ENCODE peak calls at places on chromosomes 2 and 18, in five cellular contexts. One of them, this sample, is unnamed. For H3K4me1, the result is how much of the 10 kb centered on the place peaks cover.

GRCh38 chr2:239275871-239276812 is 124.7 kb downstream of the HDAC4 start:
- DNase-seq in A549: no peak
- DNase-seq in HepG2: no peak
- DNase-seq in K562: peak
- DNase-seq in Panc1: no peak
- DNase-seq in this sample: no peak

GRCh38 chr2:231604101-231604684 is 11.5 kb downstream of the TEX44 start:
- DNase-seq in A549: peak
- DNase-seq in HepG2: peak
- DNase-seq in K562: no peak
- DNase-seq in Panc1: no peak
- DNase-seq in this sample: peak

GRCh38 chr2:98242006-98242405 is 104.2 kb upstream of the CNGA3 start:
- DNase-seq in A549: no peak
- DNase-seq in HepG2: no peak
- DNase-seq in K562: no peak
- DNase-seq in Panc1: no peak
- DNase-seq in this sample: no peak

GRCh38 chr2:9390151-9390850 is 33.0 kb downstream of the ITGB1BP1 start:
- DNase-seq in A549: no peak
- DNase-seq in HepG2: no peak
- DNase-seq in K562: no peak
- DNase-seq in Panc1: no peak
- DNase-seq in this sample: no peak

GRCh38 chr2:30631051-30631671 is 176.1 kb downstream of the CAPN13 start:
- DNase-seq in A549: no peak
- DNase-seq in HepG2: no peak
- DNase-seq in K562: no peak
- DNase-seq in Panc1: no peak
- DNase-seq in this sample: no peak

GRCh38 chr2:149991576-149991975 is 404.0 kb upstream of the MMADHC start:
- DNase-seq in A549: no peak
- DNase-seq in HepG2: peak
- DNase-seq in K562: no peak
- DNase-seq in Panc1: no peak
- DNase-seq in this sample: no peak

GRCh38 chr2:222399038-222399783 is 25.1 kb upstream of the SGPP2 start:
- DNase-seq in A549: no peak
- DNase-seq in HepG2: no peak
- DNase-seq in K562: no peak
- DNase-seq in Panc1: no peak
- DNase-seq in this sample: no peak

GRCh38 chr2:33409417-33409955 is 67.0 kb upstream of the RASGRP3 start:
- DNase-seq in A549: no peak
- DNase-seq in HepG2: no peak
- DNase-seq in K562: no peak
- DNase-seq in Panc1: no peak
- DNase-seq in this sample: no peak

GRCh38 chr2:200525882-200526651 is at the start of gene SGO2:
- DNase-seq in A549: peak
- DNase-seq in HepG2: peak
- DNase-seq in K562: peak
- DNase-seq in Panc1: peak
- DNase-seq in this sample: peak

GRCh38 chr2:117693166-117693565 is 121.3 kb upstream of the DDX18 start:
- DNase-seq in A549: no peak
- DNase-seq in HepG2: no peak
- DNase-seq in K562: no peak
- DNase-seq in Panc1: no peak
- DNase-seq in this sample: no peak

GRCh38 chr2:159515482-159515881 is 100.9 kb downstream of the BAZ2B start:
- DNase-seq in A549: no peak
- DNase-seq in HepG2: no peak
- DNase-seq in K562: no peak
- DNase-seq in Panc1: no peak
- DNase-seq in this sample: no peak

GRCh38 chr18:79918089-79919011 is 33.1 kb downstream of the SLC66A2 start:
- DNase-seq in A549: no peak
- DNase-seq in HepG2: no peak
- DNase-seq in K562: no peak
- DNase-seq in Panc1: no peak
- DNase-seq in this sample: no peak

GRCh38 chr18:76983613-76984051 is 149.0 kb downstream of the MBP start:
- DNase-seq in A549: no peak
- DNase-seq in HepG2: no peak
- DNase-seq in K562: no peak
- DNase-seq in Panc1: no peak
- DNase-seq in this sample: no peak

GRCh38 chr2:171367692-171368091 is 66.1 kb downstream of the METTL8 start:
- DNase-seq in A549: no peak
- DNase-seq in HepG2: no peak
- DNase-seq in K562: no peak
- DNase-seq in Panc1: no peak
- DNase-seq in this sample: no peak

GRCh38 chr2:168968342-168968741 is 62.8 kb downstream of the ABCB11 start:
- DNase-seq in A549: no peak
- DNase-seq in HepG2: no peak
- DNase-seq in K562: no peak
- DNase-seq in Panc1: no peak
- DNase-seq in this sample: no peak

GRCh38 chr2:112626604-112627059 is 19.1 kb upstream of the SLC20A1 start:
- DNase-seq in A549: peak
- DNase-seq in HepG2: peak
- DNase-seq in K562: peak
- DNase-seq in Panc1: peak
- DNase-seq in this sample: peak

GRCh38 chr2:43345391-43345813 is 119.0 kb upstream of the ZFP36L2 start:
- DNase-seq in A549: no peak
- DNase-seq in HepG2: no peak
- DNase-seq in K562: no peak
- DNase-seq in Panc1: no peak
- DNase-seq in this sample: peak
- H3K4me1 ChIP-seq in A549: under half
- H3K4me1 ChIP-seq in HepG2: under half
- H3K4me1 ChIP-seq in K562: under half
- H3K4me1 ChIP-seq in Panc1: under half
- H3K4me1 ChIP-seq in this sample: under half

DNA sequence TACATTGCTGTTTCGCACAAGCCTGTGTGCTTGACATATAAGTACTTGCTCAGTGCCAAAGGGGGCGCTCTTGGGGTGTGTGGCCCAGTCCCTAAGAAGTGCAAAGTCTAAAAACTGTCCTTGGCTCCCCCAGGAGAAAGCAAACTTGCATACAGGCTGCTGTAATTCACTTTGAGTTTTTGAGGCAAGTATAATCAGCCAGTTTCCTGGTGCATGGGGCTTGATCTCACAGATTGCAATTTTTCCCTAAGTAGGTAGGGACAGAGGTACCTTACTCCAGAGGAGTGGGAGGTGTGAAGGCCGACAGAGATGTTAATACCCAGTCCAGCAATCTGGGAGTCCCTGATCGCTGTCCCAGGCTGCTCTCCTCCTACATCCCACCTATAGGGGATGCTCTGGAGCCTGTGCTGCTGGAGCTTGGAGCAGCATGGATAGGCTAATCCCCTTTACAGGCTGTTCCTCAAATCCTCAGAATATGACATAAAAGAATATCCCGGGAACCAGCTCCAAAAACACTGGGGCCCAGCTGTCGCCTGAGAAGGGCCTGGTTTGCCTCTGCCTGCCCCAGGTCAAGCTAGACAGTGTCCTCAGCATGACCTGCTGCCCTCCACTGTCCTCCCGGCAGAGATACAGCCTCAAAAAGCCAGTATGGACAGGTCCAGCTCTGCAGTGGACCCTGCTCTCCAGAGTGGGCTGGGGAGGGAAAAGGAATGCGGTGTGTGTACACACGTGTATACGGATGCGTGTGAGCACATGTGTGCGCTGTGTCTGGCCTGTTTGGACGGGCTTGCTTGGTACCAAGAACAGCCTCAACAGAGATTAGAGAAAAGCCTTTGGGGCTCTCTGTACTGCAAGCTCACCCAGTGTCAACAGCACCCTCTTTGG is 136.6 kb upstream of the HAAO start:
- DNase-seq in A549: peak
- DNase-seq in HepG2: peak
- DNase-seq in K562: peak
- DNase-seq in Panc1: no peak
- DNase-seq in this sample: peak
- TF ChIP-seq CTCF in A549: peak
- TF ChIP-seq CTCF in HepG2: peak
- TF ChIP-seq CTCF in K562: peak
- TF ChIP-seq CTCF in Panc1: peak
- TF ChIP-seq CTCF in this sample: peak

GRCh38 chr18:47586418-47586817 is 335.0 kb upstream of the SKOR2 start:
- DNase-seq in A549: no peak
- DNase-seq in HepG2: no peak
- DNase-seq in K562: no peak
- DNase-seq in Panc1: no peak
- DNase-seq in this sample: no peak

GRCh38 chr18:47587587-47587986 is 336.1 kb upstream of the SKOR2 start:
- DNase-seq in A549: no peak
- DNase-seq in HepG2: no peak
- DNase-seq in K562: no peak
- DNase-seq in Panc1: no peak
- DNase-seq in this sample: no peak

GRCh38 chr18:47585136-47585535 is 333.7 kb upstream of the SKOR2 start:
- DNase-seq in A549: no peak
- DNase-seq in HepG2: no peak
- DNase-seq in K562: no peak
- DNase-seq in Panc1: no peak
- DNase-seq in this sample: no peak

GRCh38 chr18:47582055-47582454 is 330.6 kb upstream of the SKOR2 start:
- DNase-seq in A549: no peak
- DNase-seq in HepG2: no peak
- DNase-seq in K562: no peak
- DNase-seq in Panc1: no peak
- DNase-seq in this sample: no peak

DNA sequence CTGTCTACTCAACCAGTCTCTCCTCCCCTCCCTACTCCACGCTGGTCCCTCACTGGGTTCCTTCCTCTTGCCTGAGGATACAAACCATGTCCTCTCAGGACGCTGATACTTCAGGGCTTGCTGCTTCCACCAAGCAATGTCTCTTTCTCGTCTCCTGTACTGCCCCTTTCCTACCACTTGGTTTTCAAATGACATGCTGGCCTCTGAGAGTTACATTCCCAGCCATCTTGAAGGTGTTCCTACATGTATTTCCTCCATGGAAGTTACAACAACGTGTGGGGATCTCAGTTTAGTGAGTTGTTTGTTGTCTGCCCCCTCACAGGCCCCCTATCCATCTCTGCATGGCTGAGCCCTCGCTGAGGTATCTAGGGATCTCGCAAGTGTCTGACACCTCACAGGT is 334.5 kb upstream of the SKOR2 start:
- DNase-seq in A549: no peak
- DNase-seq in HepG2: no peak
- DNase-seq in K562: no peak
- DNase-seq in Panc1: no peak
- DNase-seq in this sample: peak
- TF ChIP-seq REST in A549: no peak
- TF ChIP-seq REST in HepG2: no peak
- TF ChIP-seq REST in K562: no peak
- TF ChIP-seq REST in Panc1: no peak
- TF ChIP-seq REST in this sample: no peak

DNA sequence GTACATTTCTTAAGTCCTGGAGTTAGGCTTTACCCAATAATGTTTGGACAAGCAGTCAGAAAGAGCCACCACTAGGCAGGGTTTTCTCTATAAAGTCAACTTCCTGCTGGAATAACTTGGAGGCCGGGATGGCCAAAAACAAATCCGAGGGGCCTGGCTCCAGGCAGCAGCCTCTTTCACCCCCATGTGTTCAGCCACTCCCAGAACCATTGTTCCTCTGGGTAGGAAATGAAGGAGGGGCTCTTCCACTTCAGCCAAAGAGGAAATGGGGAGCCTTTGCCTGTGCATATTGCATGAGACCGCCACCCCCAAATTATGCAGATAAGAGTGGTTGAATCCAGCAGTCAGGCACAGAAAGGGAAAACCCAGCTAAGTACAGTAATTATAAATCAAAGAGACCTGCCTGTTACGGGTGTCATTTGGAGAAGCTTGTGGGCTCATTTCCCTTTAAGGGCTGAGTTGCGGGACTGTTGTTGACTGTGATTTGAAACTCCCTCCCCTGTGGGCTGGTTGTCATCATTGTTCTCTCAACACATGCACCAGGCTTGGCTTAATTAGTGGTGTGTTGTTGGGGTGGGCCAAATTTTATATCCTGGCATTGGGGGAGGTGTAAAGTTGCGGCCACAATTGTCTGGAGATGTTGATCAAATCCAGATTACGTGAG is 212.8 kb upstream of the SOX11 start:
- DNase-seq in A549: no peak
- DNase-seq in HepG2: no peak
- DNase-seq in K562: no peak
- DNase-seq in Panc1: no peak
- DNase-seq in this sample: peak
- H3K4me1 ChIP-seq in A549: under half
- H3K4me1 ChIP-seq in HepG2: under half
- H3K4me1 ChIP-seq in K562: under half
- H3K4me1 ChIP-seq in Panc1: under half
- H3K4me1 ChIP-seq in this sample: under half

GRCh38 chr18:55775972-55776371 is 188.0 kb upstream of the TCF4 start:
- DNase-seq in A549: no peak
- DNase-seq in HepG2: no peak
- DNase-seq in K562: no peak
- DNase-seq in Panc1: no peak
- DNase-seq in this sample: no peak
- TF ChIP-seq CTCF in A549: no peak
- TF ChIP-seq CTCF in HepG2: no peak
- TF ChIP-seq CTCF in K562: no peak
- TF ChIP-seq CTCF in Panc1: no peak
- TF ChIP-seq CTCF in this sample: peak

GRCh38 chr2:130762910-130763385 is 7.6 kb downstream of the AMER3 start:
- DNase-seq in A549: no peak
- DNase-seq in HepG2: no peak
- DNase-seq in K562: no peak
- DNase-seq in Panc1: no peak
- DNase-seq in this sample: no peak
- TF ChIP-seq REST in A549: no peak
- TF ChIP-seq REST in HepG2: no peak
- TF ChIP-seq REST in K562: no peak
- TF ChIP-seq REST in Panc1: no peak
- TF ChIP-seq REST in this sample: no peak

GRCh38 chr2:197270601-197271000 is 40.0 kb downstream of the ANKRD44 start:
- DNase-seq in A549: no peak
- DNase-seq in HepG2: no peak
- DNase-seq in K562: no peak
- DNase-seq in Panc1: no peak
- DNase-seq in this sample: no peak
- H3K4me1 ChIP-seq in A549: under half
- H3K4me1 ChIP-seq in HepG2: under half
- H3K4me1 ChIP-seq in K562: under half
- H3K4me1 ChIP-seq in Panc1: under half
- H3K4me1 ChIP-seq in this sample: under half